ENCODE peak calls at places on chromosomes 5 and 9, in seven cellular contexts. L is stimulated activated CD8-positive, alpha-beta memory T cell treated with anti-CD3 and anti-CD28 coated beads, Interleukin-2, amount 100 ng/mL, for 1 hour; P is cardiac muscle cell; A is mammary epithelial cell; J is iris pigment epithelial cell; H is HuH-7.5; O is H4. Y is an unnamed sample.

GRCh38 chr9:114114364-114114763 is 15.3 kb upstream of the KIF12 start:
- DNase-seq in A (no peak), H (no peak), L (no peak), P (no peak), J (peak; percentile 21), O (no peak), Y (peak; percentile 55)

GRCh38 chr5:45038366-45038987 is 229.7 kb downstream of the MRPS30 start:
- DNase-seq in P (peak; percentile 63), O (peak; percentile 3), L (no peak), A (no peak), J (peak; percentile 24), H (no peak), Y (peak; percentile 51)

GRCh38 chr5:132495063-132495671 is 4.6 kb upstream of the IRF1 start:
- DNase-seq in P (no peak), J (no peak), A (no peak), L (no peak), H (no peak), O (no peak), Y (no peak)

GRCh38 chr9:37636511-37637474 is 14.0 kb upstream of the FRMPD1 start:
- DNase-seq in O (no peak), A (no peak), H (no peak), P (no peak), J (no peak), L (no peak), Y (no peak)

GRCh38 chr9:104386425-104387069 is 117.5 kb upstream of the OR13F1 start:
- DNase-seq in L (no peak), J (peak; percentile 67), P (peak; percentile 52), O (peak; percentile 49), A (peak; percentile 27), H (peak; percentile 12), Y (peak; percentile 55)

GRCh38 chr5:14179446-14179845 is 36.3 kb downstream of the TRIO start:
- DNase-seq in P (no peak), L (no peak), J (no peak), H (no peak), A (no peak), O (no peak), Y (peak; percentile 81)

GRCh38 chr9:16368425-16369087 is 501.9 kb downstream of the BNC2 start:
- DNase-seq in J (peak; percentile 71), L (no peak), A (peak; percentile 58), H (no peak), P (no peak), O (peak; percentile 5), Y (peak; percentile 85)

GRCh38 chr5:35478856-35479682 is 138.6 kb upstream of the SPEF2 start:
- DNase-seq in H (no peak), J (peak; percentile 38), P (no peak), A (peak; percentile 43), L (no peak), O (peak; percentile 84), Y (peak; percentile 78)

GRCh38 chr5:56620903-56621680 is 194.3 kb upstream of the MAP3K1 start:
- DNase-seq in A (no peak), L (no peak), O (no peak), P (no peak), J (peak; percentile 64), H (no peak), Y (peak; percentile 52)

GRCh38 chr5:168916266-168916665 is 337.1 kb upstream of the PANK3 start:
- DNase-seq in J (no peak), L (no peak), P (peak; percentile 57), A (no peak), H (no peak), O (no peak), Y (no peak)

GRCh38 chr9:89345476-89345875 is 27.2 kb downstream of the SECISBP2 start:
- DNase-seq in J (no peak), A (no peak), P (no peak), H (no peak), L (no peak), O (no peak), Y (no peak)

GRCh38 chr9:114906922-114907571 is 23.3 kb downstream of the TNFSF8 start:
- DNase-seq in J (peak; percentile 55), H (peak; percentile 33), O (peak; percentile 51), A (peak; percentile 48), L (no peak), P (peak; percentile 58), Y (peak; percentile 59)

Y was measured in kidney tubule cell.